ENCODE peak calls at places on chromosomes 7 and 10, in four cellular contexts. One of them, this sample, is unnamed.

GRCh38 chr10:25875555-25876165 is 58.4 kb upstream of the MYO3A start:
- DNase-seq in upper lobe of left lung: no peak
- DNase-seq in lung: peak; percentile 67
- DNase-seq in cardiac muscle cell: peak; percentile 80
- DNase-seq in this sample: peak; percentile 31

GRCh38 chr7:95922191-95922590 is 149.8 kb downstream of the DYNC1I1 start:
- DNase-seq in upper lobe of left lung: no peak
- DNase-seq in lung: no peak
- DNase-seq in cardiac muscle cell: no peak
- DNase-seq in this sample: no peak

GRCh38 chr10:124943301-124944092 is 1.6 kb downstream of the ZRANB1 start:
- DNase-seq in upper lobe of left lung: no peak
- DNase-seq in lung: no peak
- DNase-seq in cardiac muscle cell: peak; percentile 68
- DNase-seq in this sample: peak; percentile 21

GRCh38 chr10:4294271-4294670 is 509.3 kb upstream of the KLF6 start:
- DNase-seq in upper lobe of left lung: no peak
- DNase-seq in lung: no peak
- DNase-seq in cardiac muscle cell: no peak
- DNase-seq in this sample: no peak

GRCh38 chr7:12951397-12951801 is 264.0 kb downstream of the ARL4A start:
- DNase-seq in upper lobe of left lung: no peak
- DNase-seq in lung: no peak
- DNase-seq in cardiac muscle cell: peak; percentile 54
- DNase-seq in this sample: peak; percentile 81

GRCh38 chr7:101576993-101577392 is 52.1 kb downstream of the MYL10 start:
- DNase-seq in upper lobe of left lung: no peak
- DNase-seq in lung: no peak
- DNase-seq in cardiac muscle cell: no peak
- DNase-seq in this sample: no peak

GRCh38 chr7:157194948-157195347 is 56.2 kb downstream of the UBE3C start:
- DNase-seq in upper lobe of left lung: no peak
- DNase-seq in lung: no peak
- DNase-seq in cardiac muscle cell: no peak
- DNase-seq in this sample: no peak

GRCh38 chr7:123784263-123784662 is 35.5 kb upstream of the WASL start:
- DNase-seq in upper lobe of left lung: no peak
- DNase-seq in lung: no peak
- DNase-seq in cardiac muscle cell: peak; percentile 74
- DNase-seq in this sample: no peak

GRCh38 chr10:112783653-112784426 is 166.2 kb upstream of the TCF7L2 start:
- DNase-seq in upper lobe of left lung: no peak
- DNase-seq in lung: peak; percentile 27
- DNase-seq in cardiac muscle cell: no peak
- DNase-seq in this sample: no peak

GRCh38 chr7:51186531-51186930 is 130.1 kb downstream of the COBL start:
- DNase-seq in upper lobe of left lung: no peak
- DNase-seq in lung: no peak
- DNase-seq in cardiac muscle cell: peak; percentile 2
- DNase-seq in this sample: no peak

GRCh38 chr10:105384056-105384455 is 743.0 kb downstream of the SORCS3 start:
- DNase-seq in upper lobe of left lung: no peak
- DNase-seq in lung: no peak
- DNase-seq in cardiac muscle cell: no peak
- DNase-seq in this sample: no peak

GRCh38 chr7:131899271-131900030 is 343.0 kb upstream of the PODXL start:
- DNase-seq in upper lobe of left lung: no peak
- DNase-seq in lung: no peak
- DNase-seq in cardiac muscle cell: no peak
- DNase-seq in this sample: no peak

GRCh38 chr7:123237-123636 is 69.1 kb upstream of the FAM20C start:
- DNase-seq in upper lobe of left lung: no peak
- DNase-seq in lung: no peak
- DNase-seq in cardiac muscle cell: no peak
- DNase-seq in this sample: no peak

GRCh38 chr10:4051011-4051407 is 266.0 kb upstream of the KLF6 start:
- DNase-seq in upper lobe of left lung: no peak
- DNase-seq in lung: no peak
- DNase-seq in cardiac muscle cell: peak; percentile 82
- DNase-seq in this sample: no peak

GRCh38 chr10:114526497-114527238 is 122.4 kb upstream of the AFAP1L2 start:
- DNase-seq in upper lobe of left lung: peak; percentile 91
- DNase-seq in lung: peak; percentile 72
- DNase-seq in cardiac muscle cell: peak; percentile 92
- DNase-seq in this sample: no peak

GRCh38 chr7:158645842-158646241 is 58.2 kb upstream of the PTPRN2 start:
- DNase-seq in upper lobe of left lung: no peak
- DNase-seq in lung: no peak
- DNase-seq in cardiac muscle cell: no peak
- DNase-seq in this sample: no peak

GRCh38 chr7:45216181-45216580 is 58.6 kb downstream of the RAMP3 start:
- DNase-seq in upper lobe of left lung: no peak
- DNase-seq in lung: no peak
- DNase-seq in cardiac muscle cell: no peak
- DNase-seq in this sample: no peak

GRCh38 chr7:75623390-75624133 is 115.2 kb downstream of the HIP1 start:
- DNase-seq in upper lobe of left lung: no peak
- DNase-seq in lung: peak; percentile 91
- DNase-seq in cardiac muscle cell: peak; percentile 37
- DNase-seq in this sample: no peak

GRCh38 chr7:75617634-75618234 is 121.0 kb downstream of the HIP1 start:
- DNase-seq in upper lobe of left lung: no peak
- DNase-seq in lung: peak; percentile 90
- DNase-seq in cardiac muscle cell: peak; percentile 89
- DNase-seq in this sample: no peak

GRCh38 chr7:75616421-75617167 is 122.1 kb downstream of the HIP1 start:
- DNase-seq in upper lobe of left lung: no peak
- DNase-seq in lung: no peak
- DNase-seq in cardiac muscle cell: no peak
- DNase-seq in this sample: no peak

GRCh38 chr7:75621124-75621523 is 117.6 kb downstream of the HIP1 start:
- DNase-seq in upper lobe of left lung: no peak
- DNase-seq in lung: no peak
- DNase-seq in cardiac muscle cell: no peak
- DNase-seq in this sample: no peak

GRCh38 chr7:75619636-75620035 is 119.1 kb downstream of the HIP1 start:
- DNase-seq in upper lobe of left lung: no peak
- DNase-seq in lung: no peak
- DNase-seq in cardiac muscle cell: no peak
- DNase-seq in this sample: no peak
- H3K4me3 ChIP-seq in upper lobe of left lung: no peak overlapping the region
- H3K4me3 ChIP-seq in lung: no peak overlapping the region
- H3K4me3 ChIP-seq in cardiac muscle cell: no peak overlapping the region
- H3K4me3 ChIP-seq in this sample: no peak overlapping the region

GRCh38 chr10:136465-136762 is 1.2 kb downstream of the ZMYND11 start:
- DNase-seq in upper lobe of left lung: no peak
- DNase-seq in lung: no peak
- DNase-seq in cardiac muscle cell: no peak
- DNase-seq in this sample: no peak

GRCh38 chr10:135601-136464 is 578 bp downstream of the ZMYND11 start:
- DNase-seq in upper lobe of left lung: peak; percentile 92
- DNase-seq in lung: peak; percentile 65
- DNase-seq in cardiac muscle cell: peak; percentile 59
- DNase-seq in this sample: no peak

GRCh38 chr10:132961-133898 is 2.0 kb upstream of the ZMYND11 start:
- DNase-seq in upper lobe of left lung: no peak
- DNase-seq in lung: no peak
- DNase-seq in cardiac muscle cell: peak; percentile 67
- DNase-seq in this sample: peak; percentile 54

GRCh38 chr10:134205-134742 is 981 bp upstream of the ZMYND11 start:
- DNase-seq in upper lobe of left lung: no peak
- DNase-seq in lung: no peak
- DNase-seq in cardiac muscle cell: no peak
- DNase-seq in this sample: no peak

GRCh38 chr10:134743-135600 is at the start of gene ZMYND11:
- DNase-seq in upper lobe of left lung: peak; percentile 95
- DNase-seq in lung: peak; percentile 65
- DNase-seq in cardiac muscle cell: peak; percentile 78
- DNase-seq in this sample: no peak
- TF ChIP-seq CTCF in upper lobe of left lung: peak; percentile 73
- TF ChIP-seq CTCF in lung: no peak
- TF ChIP-seq CTCF in cardiac muscle cell: no peak
- TF ChIP-seq CTCF in this sample: no peak

GRCh38 chr10:62057359-62057758 is 155.9 kb downstream of the ARID5B start:
- DNase-seq in upper lobe of left lung: no peak
- DNase-seq in lung: no peak
- DNase-seq in cardiac muscle cell: peak; percentile 91
- DNase-seq in this sample: no peak
- H3K36me3 ChIP-seq in upper lobe of left lung: peaks cover 8% of the 10 kb centered on the region
- H3K36me3 ChIP-seq in lung: peaks cover 26% of the 10 kb centered on the region
- H3K36me3 ChIP-seq in cardiac muscle cell: no peaks in the 10 kb centered on the region
- H3K36me3 ChIP-seq in this sample: peaks cover 5% of the 10 kb centered on the region

DNA sequence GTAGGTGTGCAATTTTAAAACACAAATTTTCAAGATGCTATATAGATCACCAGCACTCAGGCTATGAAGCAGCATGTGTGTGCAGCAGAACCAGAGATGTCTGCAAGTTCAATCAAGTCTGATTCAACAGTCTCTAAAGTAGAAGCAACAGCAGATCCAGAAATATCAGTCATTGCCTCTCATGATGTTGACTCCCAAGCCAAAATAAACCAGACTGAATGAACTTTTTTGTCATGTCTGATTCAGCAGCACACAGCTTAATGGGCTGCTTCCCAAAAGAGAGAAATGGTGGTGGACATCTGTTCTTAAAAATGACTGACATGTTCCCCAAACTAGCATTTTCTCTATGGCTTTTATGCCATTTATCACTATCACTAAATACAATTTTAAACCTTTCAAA is 53.8 kb downstream of the TMEM26 start:
- DNase-seq in upper lobe of left lung: no peak
- DNase-seq in lung: no peak
- DNase-seq in cardiac muscle cell: no peak
- DNase-seq in this sample: no peak
- H3K4me3 ChIP-seq in upper lobe of left lung: no peak overlapping the region
- H3K4me3 ChIP-seq in lung: no peak overlapping the region
- H3K4me3 ChIP-seq in cardiac muscle cell: no peak overlapping the region
- H3K4me3 ChIP-seq in this sample: no peak overlapping the region

DNA sequence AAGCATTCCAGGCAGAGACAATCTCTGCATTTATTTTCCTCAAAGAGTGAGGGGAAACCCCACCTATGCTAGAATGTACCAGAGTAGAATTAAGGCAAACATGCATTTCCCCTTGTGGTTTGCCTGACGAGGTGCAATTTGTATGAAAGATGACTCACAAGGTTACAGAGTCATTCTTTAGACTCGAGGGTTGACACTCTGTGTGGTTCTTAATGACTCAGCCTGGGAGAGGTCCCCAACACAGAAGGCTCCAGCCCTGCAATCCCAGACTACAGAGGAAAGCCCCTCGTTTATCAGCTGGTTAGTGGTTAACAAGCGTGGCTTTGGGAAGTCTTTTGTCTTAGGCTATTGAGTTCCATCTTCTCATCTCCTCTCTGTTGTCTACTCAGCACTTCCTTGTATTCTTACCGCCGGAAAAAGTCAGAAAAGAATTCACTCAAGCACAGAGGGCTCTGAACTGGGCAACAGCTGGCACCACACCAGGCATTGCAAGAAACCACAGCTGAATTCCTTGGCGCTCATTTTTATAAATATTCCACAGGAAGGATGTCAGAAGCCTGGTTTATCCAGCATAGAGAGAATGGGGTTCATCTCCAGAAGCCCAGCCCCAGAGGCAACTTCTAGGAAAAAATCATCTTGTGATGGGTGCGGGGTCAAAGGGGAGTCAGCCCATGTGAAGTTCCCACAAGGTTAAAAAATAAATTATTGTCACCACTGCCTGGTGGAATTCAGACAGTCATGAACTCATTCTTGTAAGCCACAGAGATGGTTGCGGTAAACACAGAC is 24.4 kb upstream of the SVIL start:
- DNase-seq in upper lobe of left lung: no peak
- DNase-seq in lung: peak; percentile 76
- DNase-seq in cardiac muscle cell: peak; percentile 97
- DNase-seq in this sample: peak; percentile 100
- TF ChIP-seq CTCF in upper lobe of left lung: peak; percentile 84
- TF ChIP-seq CTCF in lung: peak; percentile 5
- TF ChIP-seq CTCF in cardiac muscle cell: peak; percentile 42
- TF ChIP-seq CTCF in this sample: peak; percentile 35

GRCh38 chr7:98295467-98296220 is 14.2 kb downstream of the BRI3 start:
- DNase-seq in upper lobe of left lung: peak; percentile 51
- DNase-seq in lung: no peak
- DNase-seq in cardiac muscle cell: no peak
- DNase-seq in this sample: no peak
- H3K36me3 ChIP-seq in upper lobe of left lung: peaks cover 37% of the 10 kb centered on the region
- H3K36me3 ChIP-seq in lung: no peaks in the 10 kb centered on the region
- H3K36me3 ChIP-seq in cardiac muscle cell: no peaks in the 10 kb centered on the region
- H3K36me3 ChIP-seq in this sample: no peaks in the 10 kb centered on the region

DNA sequence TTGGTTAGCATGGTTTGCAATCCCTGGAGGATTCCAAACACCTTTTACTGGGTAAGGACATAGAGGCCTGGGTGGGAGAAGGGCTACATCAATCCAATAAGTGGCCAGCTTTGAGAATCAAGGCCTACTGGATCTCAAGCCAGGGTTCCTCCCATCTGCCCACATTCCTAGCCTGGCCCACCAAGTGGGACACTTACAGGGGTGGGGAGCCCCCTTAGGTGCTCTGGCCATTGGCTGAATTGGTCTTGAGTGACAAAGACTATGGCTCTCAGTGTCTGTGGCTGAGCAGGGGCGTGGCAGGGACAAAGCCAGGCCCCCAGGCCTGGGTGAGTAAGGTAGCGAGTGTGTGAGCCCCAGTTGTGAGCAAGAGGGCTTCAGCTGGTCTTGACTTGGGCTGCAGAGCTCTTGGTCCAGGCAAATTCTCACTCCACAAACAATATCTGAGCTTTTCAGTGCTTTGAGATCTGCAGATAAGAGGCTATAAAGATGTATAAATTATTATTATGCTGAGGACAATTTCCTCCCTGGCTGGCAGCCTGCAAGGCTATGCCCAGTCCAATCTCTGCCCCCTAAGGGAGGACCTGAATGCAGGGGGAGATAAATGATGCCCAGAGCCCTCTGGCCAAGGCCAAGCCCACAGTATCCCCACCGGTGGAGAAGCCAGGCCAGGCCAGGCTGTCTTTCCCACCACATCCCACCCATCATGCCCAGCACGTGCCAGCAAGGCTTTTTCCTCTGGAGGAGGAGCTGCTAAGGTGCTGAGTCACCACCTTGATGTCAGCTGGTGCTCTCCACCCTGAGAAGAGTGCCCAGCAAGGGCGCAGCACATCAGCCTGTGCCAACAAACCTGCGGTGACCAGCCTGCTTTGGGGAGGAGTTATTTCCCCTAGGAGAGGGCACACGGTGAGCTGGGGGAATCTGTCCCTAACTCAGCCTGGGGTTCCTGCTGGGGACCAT is 80.7 kb upstream of the DUSP5 start:
- DNase-seq in upper lobe of left lung: no peak
- DNase-seq in lung: peak; percentile 51
- DNase-seq in cardiac muscle cell: no peak
- DNase-seq in this sample: no peak
- H3K4me3 ChIP-seq in upper lobe of left lung: no peak overlapping the region
- H3K4me3 ChIP-seq in lung: no peak overlapping the region
- H3K4me3 ChIP-seq in cardiac muscle cell: no peak overlapping the region
- H3K4me3 ChIP-seq in this sample: no peak overlapping the region

GRCh38 chr7:37916017-37916672 is 472 bp downstream of the SFRP4 start:
- DNase-seq in upper lobe of left lung: peak; percentile 87
- DNase-seq in lung: no peak
- DNase-seq in cardiac muscle cell: peak; percentile 9
- DNase-seq in this sample: no peak
- TF ChIP-seq CTCF in upper lobe of left lung: no peak
- TF ChIP-seq CTCF in lung: no peak
- TF ChIP-seq CTCF in cardiac muscle cell: no peak
- TF ChIP-seq CTCF in this sample: no peak

GRCh38 chr10:5782174-5782573 is 31.1 kb downstream of the GDI2 start:
- DNase-seq in upper lobe of left lung: no peak
- DNase-seq in lung: no peak
- DNase-seq in cardiac muscle cell: no peak
- DNase-seq in this sample: no peak
- H3K36me3 ChIP-seq in upper lobe of left lung: peaks cover 39% of the 10 kb centered on the region
- H3K36me3 ChIP-seq in lung: peaks cover 24% of the 10 kb centered on the region
- H3K36me3 ChIP-seq in cardiac muscle cell: peaks cover 47% of the 10 kb centered on the region
- H3K36me3 ChIP-seq in this sample: no peaks in the 10 kb centered on the region